ENCODE peak calls at places on chromosomes 12 and 14, in nine cellular contexts. S, F, Z, B, O, I, A, H and E are unnamed samples.

GRCh38 chr14:63952053-63952932 is 99.5 kb downstream of the SYNE2 start:
- DNase-seq in S (no peak), F (no peak), Z (no peak), B (no peak), O (no peak), I (no peak), A (no peak), H (no peak), E (no peak)

GRCh38 chr12:86950043-86950838 is 694.0 kb upstream of the MGAT4C start:
- DNase-seq in S (no peak), F (no peak), Z (no peak), B (no peak), O (no peak), I (no peak), A (no peak), H (no peak), E (no peak)

GRCh38 chr12:53230971-53231858 is 794 bp downstream of the RARG start:
- DNase-seq in S (no peak), F (no peak), Z (no peak), B (no peak), O (no peak), I (no peak), A (no peak), H (no peak), E (peak; percentile 45)

GRCh38 chr12:795305-795704 is 42.9 kb downstream of the WNK1 start:
- DNase-seq in S (no peak), F (no peak), Z (no peak), B (no peak), O (no peak), I (no peak), A (no peak), H (no peak), E (no peak)

GRCh38 chr12:51974646-51975045 is 23.1 kb downstream of the ACVR1B start:
- DNase-seq in S (no peak), F (no peak), Z (no peak), B (no peak), O (no peak), I (no peak), A (no peak), H (no peak), E (no peak)

GRCh38 chr14:26282578-26282977 is 315.3 kb downstream of the NOVA1 start:
- DNase-seq in S (no peak), F (no peak), Z (no peak), B (no peak), O (no peak), I (no peak), A (no peak), H (no peak), E (no peak)

GRCh38 chr14:81323621-81324400 is 76.3 kb downstream of the STON2 start:
- DNase-seq in S (no peak), F (peak; percentile 17), Z (no peak), B (peak; percentile 70), O (peak; percentile 59), I (no peak), A (no peak), H (no peak), E (peak; percentile 87)

GRCh38 chr12:29807125-29807524 is 23.4 kb upstream of the TMTC1 start:
- DNase-seq in S (no peak), F (no peak), Z (peak; percentile 74), B (no peak), O (no peak), I (no peak), A (peak; percentile 51), H (no peak), E (no peak)

GRCh38 chr14:100825691-100826331 is at the start of gene MEG3:
- DNase-seq in S (peak; percentile 81), F (peak; percentile 74), Z (peak; percentile 82), B (no peak), O (no peak), I (peak; percentile 19), A (no peak), H (peak; percentile 84), E (peak; percentile 5)

GRCh38 chr14:96307434-96307833 is 51.4 kb downstream of the BDKRB1 start:
- DNase-seq in S (no peak), F (no peak), Z (no peak), B (no peak), O (no peak), I (no peak), A (peak; percentile 1), H (no peak), E (no peak)

GRCh38 chr12:52052471-52053186 is 1.4 kb downstream of the NR4A1 start:
- DNase-seq in S (peak; percentile 82), F (peak; percentile 69), Z (peak; percentile 47), B (no peak), O (peak; percentile 77), I (no peak), A (no peak), H (peak; percentile 63), E (peak; percentile 64)

GRCh38 chr12:5622280-5622679 is 190.4 kb downstream of the NTF3 start:
- DNase-seq in S (no peak), F (no peak), Z (no peak), B (no peak), O (no peak), I (no peak), A (no peak), H (no peak), E (no peak)

GRCh38 chr12:27780612-27781408 is 774 bp upstream of the MANSC4 start:
- DNase-seq in S (peak; percentile 71), F (peak; percentile 72), Z (peak; percentile 47), B (no peak), O (peak; percentile 26), I (no peak), A (peak; percentile 20), H (peak; percentile 38), E (peak; percentile 72)

GRCh38 chr12:53219956-53220856 is 11.8 kb downstream of the RARG start:
- DNase-seq in S (peak; percentile 89), F (peak; percentile 69), Z (peak; percentile 78), B (peak; percentile 94), O (peak; percentile 72), I (peak; percentile 42), A (peak; percentile 38), H (peak; percentile 69), E (peak; percentile 52)

GRCh38 chr12:2027379-2027778 is 23.1 kb upstream of the DCP1B start:
- DNase-seq in S (no peak), F (no peak), Z (peak; percentile 73), B (no peak), O (no peak), I (no peak), A (no peak), H (no peak), E (no peak)

GRCh38 chr14:21527320-21527679 is 1.2 kb upstream of the SALL2 start:
- DNase-seq in S (no peak), F (no peak), Z (no peak), B (no peak), O (no peak), I (no peak), A (no peak), H (no peak), E (no peak)

GRCh38 chr12:33825986-33826602 is 196.2 kb upstream of the ALG10 start:
- DNase-seq in S (no peak), F (no peak), Z (no peak), B (no peak), O (no peak), I (no peak), A (no peak), H (no peak), E (no peak)

GRCh38 chr12:57620936-57621496 is 9.8 kb downstream of the ARHGEF25 start:
- DNase-seq in S (peak; percentile 74), F (peak; percentile 23), Z (no peak), B (peak; percentile 86), O (no peak), I (no peak), A (no peak), H (no peak), E (no peak)

GRCh38 chr14:31292962-31293616 is 85.5 kb upstream of the HECTD1 start:
- DNase-seq in S (no peak), F (no peak), Z (no peak), B (no peak), O (no peak), I (no peak), A (no peak), H (no peak), E (no peak)

GRCh38 chr12:9925746-9926393 is 6.3 kb downstream of the CLEC2A start:
- DNase-seq in S (no peak), F (peak; percentile 5), Z (peak; percentile 41), B (no peak), O (no peak), I (no peak), A (peak; percentile 9), H (no peak), E (no peak)

GRCh38 chr12:76666272-76666845 is 97.6 kb upstream of the ZDHHC17 start:
- DNase-seq in S (no peak), F (no peak), Z (no peak), B (no peak), O (no peak), I (no peak), A (no peak), H (no peak), E (no peak)

GRCh38 chr14:93972618-93973205 is 3.7 kb downstream of the ASB2 start:
- DNase-seq in S (no peak), F (no peak), Z (no peak), B (no peak), O (no peak), I (no peak), A (no peak), H (no peak), E (no peak)
- TF ChIP-seq POLR2A in S (no peak), F (no peak), Z (no peak), B (no peak), O (no peak), I (no peak), A (no peak), H (no peak), E (no peak)

GRCh38 chr12:65781681-65782269 is 42.5 kb upstream of the HMGA2 start:
- DNase-seq in S (no peak), F (no peak), Z (no peak), B (no peak), O (no peak), I (no peak), A (no peak), H (no peak), E (no peak)
- H3K4me3 ChIP-seq in S (no peak overlapping the region), F (no peak overlapping the region), Z (no peak overlapping the region), B (no peak overlapping the region), O (no peak overlapping the region), I (no peak overlapping the region), A (no peak overlapping the region), H (no peak overlapping the region), E (no peak overlapping the region)

GRCh38 chr12:104986022-104986941 is at the start of gene NOPCHAP1:
- DNase-seq in S (peak; percentile 95), F (peak; percentile 95), Z (peak; percentile 75), B (peak; percentile 95), O (peak; percentile 94), I (peak; percentile 91), A (peak; percentile 81), H (peak; percentile 91), E (peak; percentile 96)
- TF ChIP-seq POLR2A in S (peak; percentile 54), F (peak; percentile 41), Z (no peak), B (peak; percentile 83), O (no peak), I (peak; percentile 79), A (peak; percentile 86), H (peak; percentile 43), E (no peak)

DNA sequence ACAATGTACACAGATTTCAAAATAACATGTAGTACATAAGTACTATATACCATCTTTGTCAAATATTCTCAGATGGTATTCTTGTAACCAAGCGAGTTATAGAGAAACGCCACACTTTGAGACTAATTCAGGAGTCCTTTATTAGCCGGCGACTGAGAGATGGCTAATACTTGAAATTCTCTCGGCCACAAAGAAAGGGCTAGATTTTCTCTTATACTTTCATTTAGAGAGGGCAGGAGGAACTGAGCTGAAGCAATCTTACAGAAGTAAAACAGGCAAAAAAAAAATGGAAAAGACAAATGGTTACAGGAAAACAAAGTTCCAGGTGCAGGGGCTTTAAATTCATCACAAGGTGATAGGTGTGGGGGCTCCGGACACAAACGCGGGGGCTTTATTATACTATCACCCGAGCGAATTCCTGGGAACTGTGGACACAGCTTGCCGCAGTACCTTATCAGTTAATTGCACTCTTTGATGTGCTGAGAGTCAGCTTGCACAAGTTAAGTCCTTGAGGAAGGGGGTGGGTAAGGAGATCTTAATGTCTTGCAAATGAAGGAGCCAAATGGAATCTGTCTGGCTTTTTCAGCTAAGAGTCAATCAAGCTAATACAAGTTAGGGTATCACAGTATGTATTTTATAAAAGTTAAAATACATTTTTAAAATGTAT is 382.3 kb downstream of the KCNH5 start:
- DNase-seq in S (no peak), F (no peak), Z (peak; percentile 4), B (no peak), O (no peak), I (no peak), A (peak; percentile 2), H (no peak), E (no peak)
- H3K4me3 ChIP-seq in S (no peak overlapping the region), F (no peak overlapping the region), Z (no peak overlapping the region), B (peak overlapping the region; percentile 23), O (no peak overlapping the region), I (no peak overlapping the region), A (no peak overlapping the region), H (no peak overlapping the region), E (no peak overlapping the region)